ENCODE peak calls at places on chromosome 11, in four cellular contexts. R is neural crest cell, N is neural progenitor cell, O is NCI-H1436. A is an unnamed sample.

GRCh38 chr11:12897867-12898266 is 111.2 kb upstream of the RASSF10 start:
- DNase-seq in R (no peak), N (no peak), O (no peak), A (peak)

GRCh38 chr11:71991494-71991893 is 7.2 kb upstream of the IL18BP start:
- DNase-seq in O (no peak), R (no peak), N (no peak), A (no peak)

GRCh38 chr11:119262668-119263351 is 54.1 kb downstream of the MCAM start:
- DNase-seq in R (no peak), N (no peak), O (no peak), A (no peak)

GRCh38 chr11:21771097-21771496 is 421.8 kb upstream of the ANO5 start:
- DNase-seq in O (no peak), N (no peak), R (no peak), A (no peak)

GRCh38 chr11:9783986-9784385 is 120.1 kb downstream of the SWAP70 start:
- DNase-seq in R (no peak), O (no peak), N (no peak), A (no peak)

GRCh38 chr11:65112551-65113360 is 1.1 kb downstream of the TM7SF2 start:
- DNase-seq in N (peak), R (peak), O (peak), A (peak)

GRCh38 chr11:76129729-76130128 is 76.6 kb downstream of the WNT11 start:
- DNase-seq in O (no peak), R (no peak), N (no peak), A (no peak)

GRCh38 chr11:921921-922678 is 3.6 kb upstream of the AP2A2 start:
- DNase-seq in R (no peak), O (no peak), N (peak), A (peak)

GRCh38 chr11:118957968-118958367 is 1.9 kb downstream of the UPK2 start:
- DNase-seq in N (no peak), R (no peak), O (no peak), A (no peak)

GRCh38 chr11:5605849-5606248 is 9.4 kb downstream of the TRIM6 start:
- DNase-seq in R (no peak), O (no peak), N (no peak), A (no peak)

GRCh38 chr11:64791781-64792291 is 11.2 kb downstream of the MAP4K2 start:
- DNase-seq in R (no peak), O (no peak), N (no peak), A (no peak)

GRCh38 chr11:35334385-35335090 is 84.8 kb downstream of the SLC1A2 start:
- DNase-seq in R (no peak), O (no peak), N (no peak), A (no peak)

GRCh38 chr11:128530119-128531091 is 57.0 kb downstream of the ETS1 start:
- DNase-seq in O (no peak), N (no peak), R (no peak), A (peak)

GRCh38 chr11:84498016-84498415 is 1129.1 kb downstream of the DLG2 start:
- DNase-seq in N (no peak), O (no peak), R (no peak), A (no peak)

GRCh38 chr11:7251836-7252682 is at the start of gene SYT9:
- DNase-seq in R (peak), O (no peak), N (peak), A (peak)

GRCh38 chr11:78893996-78894395 is 319.3 kb upstream of the NARS2 start:
- DNase-seq in N (no peak), R (no peak), O (no peak), A (no peak)

GRCh38 chr11:102868359-102868758 is 6.4 kb downstream of the MMP12 start:
- DNase-seq in N (no peak), O (no peak), R (no peak), A (no peak)

GRCh38 chr11:118618115-118618990 is 10.9 kb downstream of the PHLDB1 start:
- DNase-seq in O (no peak), N (peak), R (peak), A (peak)

GRCh38 chr11:106875013-106875412 is 143.3 kb downstream of the GUCY1A2 start:
- DNase-seq in R (no peak), O (no peak), N (no peak), A (no peak)

GRCh38 chr11:13216019-13217006 is 61.3 kb upstream of the BMAL1 start:
- DNase-seq in R (no peak), N (peak), O (no peak), A (no peak)

GRCh38 chr11:76210920-76211851 is 4.9 kb upstream of the WNT11 start:
- DNase-seq in O (no peak), R (no peak), N (no peak), A (no peak)

GRCh38 chr11:120200677-120201076 is 10.2 kb upstream of the OAF start:
- DNase-seq in R (no peak), N (no peak), O (no peak), A (no peak)

GRCh38 chr11:47508595-47509555 is 44.1 kb downstream of the CELF1 start:
- DNase-seq in O (no peak), R (no peak), N (no peak), A (no peak)

GRCh38 chr11:130606781-130607511 is 158.5 kb downstream of the ADAMTS15 start:
- DNase-seq in O (no peak), N (no peak), R (no peak), A (peak)

GRCh38 chr11:55714982-55715888 is 53.2 kb downstream of the OR4C6 start:
- DNase-seq in R (no peak), O (no peak), N (no peak), A (no peak)

GRCh38 chr11:119759747-119760412 is 30.9 kb upstream of the NECTIN1 start:
- DNase-seq in N (no peak), O (no peak), R (no peak), A (no peak)

GRCh38 chr11:20477418-20478090 is 90.0 kb downstream of the PRMT3 start:
- DNase-seq in R (no peak), N (no peak), O (no peak), A (no peak)

GRCh38 chr11:12287374-12288211 is 89.8 kb upstream of the PARVA start:
- DNase-seq in O (peak), N (peak), R (peak), A (peak)